ENCODE peak calls at places on chromosomes 11 and 22, in ten cellular contexts. Q is GM12865; L is Caki2; E is GOT3; S is CD4-positive, CD25-positive, alpha-beta regulatory T cell; N is fibroblast of gingiva; Z is mucosa of descending colon; F is EH; I is A172; K is NCI-H1436. M is an unnamed sample.

GRCh38 chr11:29328961-29329441 is 687.8 kb downstream of the KCNA4 start:
- DNase-seq in E (no peak), I (peak), F (peak), Z (no peak), S (no peak), K (no peak), L (peak), N (peak), Q (peak), M (no peak)

GRCh38 chr11:11972148-11972547 is 36.3 kb downstream of the DKK3 start:
- DNase-seq in F (no peak), N (no peak), Z (no peak), E (no peak), S (no peak), K (no peak), L (no peak), Q (no peak), I (no peak), M (no peak)

GRCh38 chr11:123454060-123454651 is 24.1 kb downstream of the GRAMD1B start:
- DNase-seq in S (peak), F (peak), N (no peak), Q (peak), E (no peak), Z (no peak), I (peak), K (peak), L (peak), M (no peak)

GRCh38 chr11:12019337-12019736 is 10.9 kb upstream of the DKK3 start:
- DNase-seq in S (no peak), K (no peak), Q (no peak), F (peak), Z (no peak), L (no peak), N (no peak), I (no peak), E (no peak), M (no peak)

GRCh38 chr22:47623740-47624103 is 861.3 kb downstream of the TBC1D22A start:
- DNase-seq in Q (no peak), N (no peak), K (no peak), Z (no peak), L (no peak), F (no peak), S (no peak), E (no peak), I (no peak), M (peak)

GRCh38 chr11:19957301-19957985 is 202.8 kb downstream of the DBX1 start:
- DNase-seq in E (no peak), I (peak), F (no peak), Q (no peak), K (no peak), L (no peak), Z (no peak), N (no peak), S (no peak), M (no peak)

GRCh38 chr11:114942207-114942606 is 263.9 kb downstream of the NXPE2 start:
- DNase-seq in L (no peak), S (no peak), Q (no peak), N (no peak), E (no peak), K (no peak), Z (no peak), I (no peak), F (no peak), M (no peak)

GRCh38 chr11:70705930-70706329 is 307.6 kb downstream of the CTTN start:
- DNase-seq in E (no peak), L (no peak), I (no peak), N (no peak), S (no peak), Z (peak), Q (no peak), F (no peak), K (no peak), M (no peak)

GRCh38 chr11:8251767-8252295 is 11.8 kb downstream of the LMO1 start:
- DNase-seq in Q (no peak), S (no peak), N (no peak), I (no peak), F (no peak), K (no peak), E (no peak), L (no peak), Z (no peak), M (peak)

GRCh38 chr11:120675171-120675570 is 163.6 kb downstream of the GRIK4 start:
- DNase-seq in E (no peak), N (no peak), Z (no peak), S (no peak), Q (no peak), K (peak), L (no peak), F (no peak), I (no peak), M (no peak)

GRCh38 chr11:111990381-111990780 is 34.8 kb upstream of the DLAT start:
- DNase-seq in Z (no peak), I (no peak), L (no peak), F (no peak), Q (no peak), S (no peak), K (no peak), E (no peak), N (no peak), M (no peak)

GRCh38 chr11:65557280-65558001 is 718 bp downstream of the LTBP3 start:
- DNase-seq in K (no peak), E (no peak), N (no peak), I (no peak), F (peak), Z (no peak), S (no peak), L (no peak), Q (no peak), M (no peak)

GRCh38 chr11:132648841-132649240 is 883.5 kb downstream of the OPCML start:
- DNase-seq in N (no peak), S (no peak), L (no peak), K (no peak), I (peak), Q (no peak), E (no peak), Z (no peak), F (peak), M (no peak)

GRCh38 chr11:23257556-23257955 is 397.3 kb upstream of the CCDC179 start:
- DNase-seq in I (no peak), K (no peak), F (no peak), Q (no peak), N (no peak), L (no peak), S (no peak), E (no peak), Z (no peak), M (no peak)

GRCh38 chr11:74725701-74726100 is 5.5 kb downstream of the CHRDL2 start:
- DNase-seq in N (no peak), L (no peak), E (no peak), S (no peak), I (no peak), Z (no peak), K (no peak), Q (no peak), F (peak), M (no peak)

GRCh38 chr11:60734271-60734670 is 9.8 kb downstream of the MS4A18 start:
- DNase-seq in F (no peak), Z (no peak), K (no peak), S (no peak), I (no peak), L (no peak), N (no peak), Q (no peak), E (no peak), M (no peak)

GRCh38 chr11:32440920-32441319 is 5.6 kb upstream of the WT1 start:
- DNase-seq in F (no peak), S (no peak), K (no peak), E (no peak), Q (no peak), Z (no peak), I (no peak), L (no peak), N (no peak), M (no peak)

GRCh38 chr11:581752-582151 is 5.5 kb downstream of the PHRF1 start:
- DNase-seq in K (no peak), N (no peak), S (no peak), Q (no peak), L (no peak), E (no peak), Z (no peak), F (no peak), I (no peak), M (no peak)

GRCh38 chr11:59429924-59430516 is 3.8 kb upstream of the OR5A2 start:
- DNase-seq in N (peak), K (peak), I (peak), S (peak), E (no peak), Z (no peak), L (peak), F (peak), Q (peak), M (no peak)

GRCh38 chr11:91946397-91947090 is 278.1 kb upstream of the FAT3 start:
- DNase-seq in Z (no peak), Q (no peak), I (peak), K (no peak), L (peak), F (peak), S (no peak), N (no peak), E (no peak), M (no peak)

GRCh38 chr11:69122642-69123431 is 32.9 kb upstream of the SMIM38 start:
- DNase-seq in K (no peak), Z (peak), L (peak), N (peak), Q (peak), F (peak), I (peak), E (peak), S (peak), M (peak)

M was measured in upper lobe of right lung.